ENCODE peak calls at places on chromosomes 2 and 18, in four cellular contexts. Q is GM12878, C is K562, T is HepG2. Y is an unnamed sample.

GRCh38 chr18:49585781-49586663 is 24.2 kb downstream of the LIPG start:
- DNase-seq in Q (no peak), C (no peak), T (no peak), Y (no peak)

GRCh38 chr2:98502556-98503335 is 58.1 kb downstream of the INPP4A start:
- DNase-seq in Q (no peak), C (no peak), T (no peak), Y (no peak)

GRCh38 chr2:3128786-3129185 is 248.8 kb downstream of the EIPR1 start:
- DNase-seq in Q (no peak), C (no peak), T (no peak), Y (no peak)

GRCh38 chr2:227033471-227034148 is 130.4 kb downstream of the COL4A4 start:
- DNase-seq in Q (no peak), C (peak), T (peak), Y (peak)

GRCh38 chr2:144015655-144016245 is 504.2 kb downstream of the ZEB2 start:
- DNase-seq in Q (no peak), C (no peak), T (no peak), Y (no peak)

GRCh38 chr2:146295080-146295670 is 1549.7 kb upstream of the ACVR2A start:
- DNase-seq in Q (no peak), C (no peak), T (no peak), Y (no peak)

GRCh38 chr2:29983308-29983707 is 61.9 kb upstream of the ALK start:
- DNase-seq in Q (no peak), C (no peak), T (no peak), Y (no peak)

GRCh38 chr2:200380833-200381542 is 74.5 kb downstream of the SPATS2L start:
- DNase-seq in Q (no peak), C (peak), T (no peak), Y (no peak)

GRCh38 chr2:33215299-33215698 is 261.1 kb upstream of the RASGRP3 start:
- DNase-seq in Q (no peak), C (no peak), T (no peak), Y (no peak)

GRCh38 chr18:70464343-70465114 is 175.7 kb downstream of the SOCS6 start:
- DNase-seq in Q (no peak), C (peak), T (peak), Y (peak)

GRCh38 chr2:120299024-120299423 is 46.4 kb downstream of the RALB start:
- DNase-seq in Q (no peak), C (no peak), T (no peak), Y (no peak)

GRCh38 chr18:6405237-6406074 is 9.3 kb downstream of the L3MBTL4 start:
- DNase-seq in Q (no peak), C (no peak), T (peak), Y (no peak)

GRCh38 chr2:31008571-31009114 is 129.6 kb downstream of the GALNT14 start:
- DNase-seq in Q (no peak), C (no peak), T (no peak), Y (peak)

GRCh38 chr2:33212151-33212550 is 264.3 kb upstream of the RASGRP3 start:
- DNase-seq in Q (no peak), C (no peak), T (peak), Y (peak)

GRCh38 chr2:31644551-31644950 is 63.8 kb upstream of the SRD5A2 start:
- DNase-seq in Q (no peak), C (no peak), T (no peak), Y (no peak)

GRCh38 chr2:48482774-48483173 is 47.2 kb upstream of the STON1 start:
- DNase-seq in Q (no peak), C (no peak), T (no peak), Y (no peak)

GRCh38 chr2:75528221-75528977 is 32.3 kb downstream of the EVA1A start:
- DNase-seq in Q (no peak), C (no peak), T (no peak), Y (no peak)

GRCh38 chr2:100588071-100588786 is 25.4 kb downstream of the PDCL3 start:
- DNase-seq in Q (peak), C (peak), T (no peak), Y (no peak)

GRCh38 chr2:212448698-212449097 is 89.9 kb downstream of the ERBB4 start:
- DNase-seq in Q (no peak), C (no peak), T (peak), Y (no peak)

GRCh38 chr2:128512664-128513415 is 194.2 kb upstream of the HS6ST1 start:
- DNase-seq in Q (no peak), C (no peak), T (no peak), Y (no peak)

GRCh38 chr2:219469186-219469724 is 29.4 kb upstream of the GMPPA start:
- DNase-seq in Q (no peak), C (peak), T (peak), Y (no peak)

GRCh38 chr2:173195100-173195499 is 119.5 kb downstream of the MAP3K20 start:
- DNase-seq in Q (no peak), C (no peak), T (no peak), Y (no peak)

GRCh38 chr2:237201461-237202287 is 116.0 kb downstream of the COPS8 start:
- DNase-seq in Q (peak), C (peak), T (peak), Y (no peak)

GRCh38 chr18:29608982-29609381 is 1432.1 kb upstream of the CDH2 start:
- DNase-seq in Q (no peak), C (no peak), T (no peak), Y (no peak)

GRCh38 chr2:232350804-232351685 is 27.5 kb upstream of the ALPP start:
- DNase-seq in Q (no peak), C (no peak), T (no peak), Y (no peak)

GRCh38 chr2:223647258-223647952 is 45.2 kb upstream of the SCG2 start:
- DNase-seq in Q (no peak), C (no peak), T (no peak), Y (no peak)

GRCh38 chr18:36322408-36322728 is 24.9 kb downstream of the FHOD3 start:
- DNase-seq in Q (no peak), C (no peak), T (no peak), Y (no peak)

GRCh38 chr18:65983750-65984149 is 232.9 kb downstream of the CDH7 start:
- DNase-seq in Q (no peak), C (no peak), T (peak), Y (no peak)

GRCh38 chr2:138777996-138778395 is 2.2 kb downstream of the NXPH2 start:
- DNase-seq in Q (no peak), C (no peak), T (peak), Y (no peak)

GRCh38 chr2:39144411-39144810 is 23.6 kb upstream of the SOS1 start:
- DNase-seq in Q (no peak), C (no peak), T (no peak), Y (no peak)

GRCh38 chr2:123747316-123747715 is 277.8 kb upstream of the CNTNAP5 start:
- DNase-seq in Q (no peak), C (no peak), T (no peak), Y (no peak)

GRCh38 chr2:231673348-231673770 is 35.0 kb upstream of the PTMA start:
- DNase-seq in Q (no peak), C (peak), T (peak), Y (no peak)

GRCh38 chr2:241884951-241885700 is 15.6 kb downstream of the RTP5 start:
- DNase-seq in Q (no peak), C (no peak), T (no peak), Y (no peak)
- TF ChIP-seq FOXK2 in Q (no peak), C (no peak), T (no peak), Y (no peak)

GRCh38 chr2:177552414-177553175 is 160.0 kb downstream of the AGPS start:
- DNase-seq in Q (peak), C (peak), T (peak), Y (peak)
- TF ChIP-seq FOXK2 in Q (peak), C (no peak), T (no peak), Y (no peak)

DNA sequence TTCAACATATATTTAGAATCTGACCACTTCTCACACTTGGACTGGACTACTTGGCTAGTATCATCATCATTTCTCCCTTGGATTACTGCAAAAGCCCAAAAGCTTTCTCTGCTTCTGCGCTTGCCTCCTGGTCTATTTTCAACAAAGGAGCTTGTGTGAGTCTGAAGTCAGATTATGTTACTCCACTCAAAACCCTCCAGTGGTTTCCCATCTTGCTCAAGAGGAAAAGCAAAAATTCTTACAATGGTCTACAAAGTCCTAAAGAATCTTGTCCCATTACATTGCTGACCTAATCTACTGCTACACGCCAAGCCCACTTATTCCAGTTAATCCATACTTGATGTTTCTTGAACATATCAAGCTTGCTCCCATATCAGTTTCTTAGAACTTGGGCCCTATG is 9.6 kb downstream of the PREPL start:
- DNase-seq in Q (no peak), C (no peak), T (no peak), Y (no peak)
- TF ChIP-seq FOXK2 in Q (no peak), C (no peak), T (no peak), Y (no peak)

DNA sequence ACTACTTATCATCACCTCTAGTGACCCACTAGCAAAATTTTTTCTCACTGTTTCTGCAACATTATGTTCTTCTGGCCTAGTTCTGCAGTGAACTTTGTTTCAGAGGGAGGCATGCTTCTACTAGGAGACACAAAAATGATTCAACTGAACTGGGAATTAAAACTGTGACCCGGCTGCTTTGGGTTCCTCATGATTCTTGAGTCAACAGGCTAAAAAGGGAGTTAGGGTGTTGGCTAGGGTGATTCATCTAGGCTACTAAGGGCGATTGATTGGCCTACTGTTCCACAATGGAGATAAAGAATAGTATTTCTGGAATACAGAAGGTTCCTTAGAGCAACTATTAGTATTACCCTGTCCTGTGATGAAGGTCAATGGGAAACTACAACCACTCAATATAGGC is 179.5 kb downstream of the PPP1R1C start:
- DNase-seq in Q (no peak), C (no peak), T (no peak), Y (no peak)
- TF ChIP-seq FOXK2 in Q (no peak), C (no peak), T (no peak), Y (no peak)

GRCh38 chr2:47029737-47030524 is 114.3 kb upstream of the MCFD2 start:
- DNase-seq in Q (no peak), C (no peak), T (peak), Y (no peak)
- TF ChIP-seq FOXK2 in Q (no peak), C (no peak), T (no peak), Y (no peak)

DNA sequence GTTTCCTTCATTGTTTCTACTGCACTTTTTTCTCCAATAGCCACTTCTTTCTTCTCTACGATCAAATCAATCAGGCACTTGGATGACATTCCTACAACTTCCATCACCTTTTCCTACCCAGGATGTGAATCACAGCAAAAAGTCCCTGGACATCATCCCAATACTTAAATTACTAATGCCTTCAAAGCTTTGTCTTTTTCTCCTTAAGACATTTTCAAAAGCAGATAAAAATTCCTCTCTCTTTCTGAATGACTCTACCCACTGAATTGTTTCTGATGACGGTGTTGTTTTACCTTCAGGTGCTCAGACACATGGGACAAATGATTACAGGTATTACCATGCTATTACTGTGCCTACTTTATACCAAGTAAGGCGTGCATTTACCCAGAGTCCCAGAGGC is 500.9 kb downstream of the FBXO15 start:
- DNase-seq in Q (no peak), C (no peak), T (no peak), Y (no peak)
- TF ChIP-seq FOXK2 in Q (no peak), C (no peak), T (no peak), Y (no peak)

GRCh38 chr2:107585851-107586250 is 240.8 kb upstream of the RGPD4 start:
- DNase-seq in Q (no peak), C (no peak), T (no peak), Y (no peak)

GRCh38 chr2:107576991-107577390 is 249.7 kb upstream of the RGPD4 start:
- DNase-seq in Q (no peak), C (no peak), T (no peak), Y (no peak)

GRCh38 chr2:107584577-107584976 is 242.1 kb upstream of the RGPD4 start:
- DNase-seq in Q (no peak), C (no peak), T (no peak), Y (no peak)

GRCh38 chr2:107588181-107588580 is 238.5 kb upstream of the RGPD4 start:
- DNase-seq in Q (no peak), C (no peak), T (no peak), Y (no peak)

GRCh38 chr2:107582487-107582886 is 244.2 kb upstream of the RGPD4 start:
- DNase-seq in Q (no peak), C (no peak), T (no peak), Y (no peak)
- TF ChIP-seq FOXK2 in Q (no peak), C (no peak), T (no peak), Y (no peak)

DNA sequence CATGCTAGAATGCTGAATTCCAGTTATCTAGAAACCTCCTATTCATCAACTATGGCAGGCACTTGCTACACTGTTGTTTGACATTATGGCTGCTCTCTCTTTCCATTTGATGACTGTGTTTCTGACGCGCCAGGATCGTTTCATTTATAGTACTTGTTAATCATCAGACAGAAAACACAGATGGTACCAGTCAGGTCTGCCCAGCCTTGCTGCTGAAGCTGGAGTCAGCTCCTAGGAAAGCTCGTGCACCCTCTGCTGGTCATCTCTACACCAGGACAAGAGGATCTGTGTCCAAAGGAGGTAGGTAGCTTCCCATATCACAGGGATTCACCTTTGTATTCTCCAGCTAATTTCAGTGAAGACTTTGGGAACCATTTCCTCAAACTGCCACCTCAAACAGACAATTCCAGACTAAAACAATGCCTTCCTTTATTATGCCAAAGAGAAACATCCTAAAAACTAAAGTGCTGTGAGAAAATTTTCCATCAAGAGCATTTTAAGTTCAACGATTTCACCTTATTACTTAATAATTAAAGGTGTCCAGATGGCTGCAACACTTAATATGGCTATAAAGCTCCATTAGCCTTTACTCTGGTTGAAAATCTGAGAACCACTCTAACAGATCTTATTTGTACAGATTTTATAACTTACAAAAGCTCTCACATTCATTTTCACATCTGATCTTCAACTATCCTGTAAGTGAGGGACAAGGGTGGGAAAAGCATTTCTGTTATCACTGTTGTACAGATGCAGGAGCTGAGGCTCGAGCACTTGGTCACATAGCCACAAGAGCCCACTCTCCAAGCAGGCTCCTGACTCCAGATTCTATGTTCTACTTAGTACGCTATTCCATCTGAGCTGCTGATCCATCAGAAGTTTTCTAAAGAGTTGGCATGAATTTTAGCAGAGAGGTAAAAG is 17.5 kb downstream of the METTL8 start:
- DNase-seq in Q (peak), C (peak), T (peak), Y (peak)
- TF ChIP-seq FOXK2 in Q (no peak), C (no peak), T (no peak), Y (no peak)

GRCh38 chr2:154015233-154015632 is 143.5 kb downstream of the GALNT13 start:
- DNase-seq in Q (no peak), C (no peak), T (no peak), Y (no peak)
- TF ChIP-seq FOXK2 in Q (no peak), C (no peak), T (no peak), Y (no peak)

DNA sequence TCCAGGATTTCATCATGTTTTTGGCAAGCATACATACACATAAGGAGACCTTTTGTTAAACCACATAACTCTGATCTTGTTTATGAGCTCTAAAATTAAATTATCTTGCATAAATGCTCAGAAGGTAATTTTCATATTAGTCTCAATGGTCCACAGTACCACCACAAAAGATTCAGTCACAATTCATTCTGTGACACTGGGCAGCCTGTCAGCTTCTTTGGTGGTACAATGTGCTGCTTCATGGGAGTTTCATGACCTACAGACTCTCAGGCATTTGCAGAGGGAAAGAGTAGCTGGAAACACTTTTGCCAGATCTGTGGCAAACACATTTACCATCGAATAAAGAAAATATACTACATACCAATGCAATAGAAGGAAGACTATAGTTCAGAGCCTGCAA is 51.3 kb upstream of the ZNF397 start:
- DNase-seq in Q (no peak), C (no peak), T (no peak), Y (no peak)
- TF ChIP-seq FOXK2 in Q (no peak), C (no peak), T (no peak), Y (no peak)

Y was measured in HEK293T.